ENCODE peak calls at places on chromosomes 3 and 15, in five cellular contexts. W, E, B, S and N are unnamed samples.
A peak's percentile ranks its signal among the peaks of the same experiment; 100 is the strongest.

GRCh38 chr3:2029559-2029958 is 69.1 kb upstream of the CNTN4 start:
- DNase-seq in E (no peak), S (no peak), W (no peak), B (no peak), N (no peak)

GRCh38 chr3:10600159-10601125 is 95.1 kb upstream of the ATP2B2 start:
- DNase-seq in E (no peak), B (peak; percentile 9), W (no peak), S (no peak), N (no peak)

GRCh38 chr3:10189557-10190374 is 25.0 kb downstream of the IRAK2 start:
- DNase-seq in E (peak; percentile 82), B (peak; percentile 81), S (no peak), W (peak; percentile 83), N (peak; percentile 90)

GRCh38 chr3:126442099-126442848 is 33.4 kb downstream of the ZXDC start:
- DNase-seq in E (no peak), S (no peak), B (no peak), W (no peak), N (peak; percentile 8)

GRCh38 chr3:59128685-59129084 is 78.9 kb upstream of the CFAP20DC start:
- DNase-seq in E (no peak), S (no peak), W (no peak), B (no peak), N (no peak)

GRCh38 chr3:109685084-109686079 is 348.0 kb upstream of the DPPA4 start:
- DNase-seq in S (no peak), W (no peak), B (peak; percentile 100), E (peak; percentile 99), N (peak; percentile 99)

GRCh38 chr15:56366211-56366610 is 985 bp downstream of the TEX9 start:
- DNase-seq in W (no peak), B (no peak), S (no peak), E (no peak), N (no peak)

GRCh38 chr3:147937341-147937740 is 528.2 kb downstream of the ZIC1 start:
- DNase-seq in E (no peak), W (no peak), B (peak; percentile 50), S (no peak), N (no peak)

GRCh38 chr3:191388823-191389222 is 58.5 kb upstream of the UTS2B start:
- DNase-seq in W (no peak), E (peak; percentile 39), S (no peak), B (peak; percentile 38), N (peak; percentile 50)

GRCh38 chr3:55704521-55704920 is 217.4 kb upstream of the WNT5A start:
- DNase-seq in W (no peak), E (peak; percentile 28), S (no peak), B (peak; percentile 87), N (no peak)

GRCh38 chr15:94611656-94612055 is 380.3 kb downstream of the MCTP2 start:
- DNase-seq in E (no peak), B (no peak), W (no peak), S (no peak), N (no peak)